ENCODE peak calls at places on chromosomes 2 and 18, in nine cellular contexts. One of them, this sample, is unnamed.

GRCh38 chr18:76658627-76659026 is 163.6 kb upstream of the ZNF516 start:
- DNase-seq in epithelial cell of esophagus: no peak
- DNase-seq in neural crest cell: peak
- DNase-seq in A549: no peak
- DNase-seq in Panc1: no peak
- DNase-seq in dorsolateral prefrontal cortex: no peak
- DNase-seq in AG10803: no peak
- DNase-seq in colonic mucosa: no peak
- DNase-seq in stomach: no peak
- DNase-seq in this sample: peak

GRCh38 chr2:11409184-11409959 is 56.6 kb downstream of the E2F6 start:
- DNase-seq in stomach: no peak
- DNase-seq in epithelial cell of esophagus: no peak
- DNase-seq in Panc1: no peak
- DNase-seq in neural crest cell: no peak
- DNase-seq in dorsolateral prefrontal cortex: no peak
- DNase-seq in A549: no peak
- DNase-seq in colonic mucosa: no peak
- DNase-seq in AG10803: no peak
- DNase-seq in this sample: no peak

GRCh38 chr2:187453078-187453641 is 5.1 kb upstream of the CALCRL start:
- DNase-seq in stomach: no peak
- DNase-seq in Panc1: peak
- DNase-seq in colonic mucosa: no peak
- DNase-seq in dorsolateral prefrontal cortex: no peak
- DNase-seq in neural crest cell: no peak
- DNase-seq in epithelial cell of esophagus: peak
- DNase-seq in A549: peak
- DNase-seq in AG10803: peak
- DNase-seq in this sample: peak

GRCh38 chr2:111138834-111139233 is 18.1 kb downstream of the BCL2L11 start:
- DNase-seq in AG10803: no peak
- DNase-seq in epithelial cell of esophagus: no peak
- DNase-seq in Panc1: no peak
- DNase-seq in dorsolateral prefrontal cortex: no peak
- DNase-seq in stomach: no peak
- DNase-seq in A549: no peak
- DNase-seq in colonic mucosa: no peak
- DNase-seq in neural crest cell: no peak
- DNase-seq in this sample: no peak

GRCh38 chr2:147275943-147276342 is 568.9 kb upstream of the ACVR2A start:
- DNase-seq in colonic mucosa: no peak
- DNase-seq in A549: no peak
- DNase-seq in AG10803: no peak
- DNase-seq in stomach: no peak
- DNase-seq in neural crest cell: no peak
- DNase-seq in dorsolateral prefrontal cortex: no peak
- DNase-seq in epithelial cell of esophagus: peak
- DNase-seq in Panc1: no peak
- DNase-seq in this sample: no peak

GRCh38 chr2:152425765-152426710 is 91.1 kb downstream of the FMNL2 start:
- DNase-seq in AG10803: peak
- DNase-seq in stomach: no peak
- DNase-seq in A549: peak
- DNase-seq in epithelial cell of esophagus: peak
- DNase-seq in neural crest cell: no peak
- DNase-seq in Panc1: no peak
- DNase-seq in colonic mucosa: no peak
- DNase-seq in dorsolateral prefrontal cortex: no peak
- DNase-seq in this sample: no peak

GRCh38 chr2:73916666-73917065 is 10.0 kb upstream of the DGUOK start:
- DNase-seq in stomach: no peak
- DNase-seq in Panc1: no peak
- DNase-seq in AG10803: no peak
- DNase-seq in colonic mucosa: no peak
- DNase-seq in dorsolateral prefrontal cortex: no peak
- DNase-seq in neural crest cell: no peak
- DNase-seq in epithelial cell of esophagus: no peak
- DNase-seq in A549: no peak
- DNase-seq in this sample: no peak

GRCh38 chr2:67289921-67290371 is 107.2 kb upstream of the ETAA1 start:
- DNase-seq in A549: peak
- DNase-seq in stomach: no peak
- DNase-seq in Panc1: no peak
- DNase-seq in epithelial cell of esophagus: peak
- DNase-seq in dorsolateral prefrontal cortex: no peak
- DNase-seq in neural crest cell: no peak
- DNase-seq in AG10803: peak
- DNase-seq in colonic mucosa: no peak
- DNase-seq in this sample: no peak

GRCh38 chr2:108067820-108068405 is 81.6 kb downstream of the SLC5A7 start:
- DNase-seq in stomach: no peak
- DNase-seq in epithelial cell of esophagus: no peak
- DNase-seq in colonic mucosa: no peak
- DNase-seq in dorsolateral prefrontal cortex: no peak
- DNase-seq in Panc1: no peak
- DNase-seq in AG10803: no peak
- DNase-seq in neural crest cell: no peak
- DNase-seq in A549: no peak
- DNase-seq in this sample: no peak

GRCh38 chr2:108074945-108075344 is 88.6 kb downstream of the SLC5A7 start:
- DNase-seq in colonic mucosa: no peak
- DNase-seq in A549: no peak
- DNase-seq in Panc1: no peak
- DNase-seq in dorsolateral prefrontal cortex: no peak
- DNase-seq in stomach: no peak
- DNase-seq in epithelial cell of esophagus: no peak
- DNase-seq in neural crest cell: no peak
- DNase-seq in AG10803: no peak
- DNase-seq in this sample: no peak

GRCh38 chr2:108073425-108074072 is 87.2 kb downstream of the SLC5A7 start:
- DNase-seq in A549: no peak
- DNase-seq in epithelial cell of esophagus: no peak
- DNase-seq in stomach: no peak
- DNase-seq in dorsolateral prefrontal cortex: no peak
- DNase-seq in neural crest cell: no peak
- DNase-seq in AG10803: no peak
- DNase-seq in colonic mucosa: no peak
- DNase-seq in Panc1: no peak
- DNase-seq in this sample: no peak

GRCh38 chr2:108074150-108074549 is 87.8 kb downstream of the SLC5A7 start:
- DNase-seq in neural crest cell: no peak
- DNase-seq in colonic mucosa: no peak
- DNase-seq in stomach: no peak
- DNase-seq in AG10803: no peak
- DNase-seq in epithelial cell of esophagus: no peak
- DNase-seq in Panc1: no peak
- DNase-seq in dorsolateral prefrontal cortex: no peak
- DNase-seq in A549: no peak
- DNase-seq in this sample: no peak

GRCh38 chr2:108069515-108070310 is 83.4 kb downstream of the SLC5A7 start:
- DNase-seq in A549: peak
- DNase-seq in AG10803: no peak
- DNase-seq in stomach: no peak
- DNase-seq in Panc1: no peak
- DNase-seq in colonic mucosa: no peak
- DNase-seq in dorsolateral prefrontal cortex: no peak
- DNase-seq in neural crest cell: no peak
- DNase-seq in epithelial cell of esophagus: no peak
- DNase-seq in this sample: no peak
- TF ChIP-seq CTCF in A549: no peak
- TF ChIP-seq CTCF in AG10803: no peak
- TF ChIP-seq CTCF in stomach: no peak
- TF ChIP-seq CTCF in Panc1: peak
- TF ChIP-seq CTCF in colonic mucosa: no peak
- TF ChIP-seq CTCF in dorsolateral prefrontal cortex: no peak
- TF ChIP-seq CTCF in neural crest cell: peak
- TF ChIP-seq CTCF in epithelial cell of esophagus: peak
- TF ChIP-seq CTCF in this sample: no peak

GRCh38 chr2:708667-709066 is 31.5 kb upstream of the TMEM18 start:
- DNase-seq in dorsolateral prefrontal cortex: peak
- DNase-seq in stomach: no peak
- DNase-seq in colonic mucosa: no peak
- DNase-seq in Panc1: no peak
- DNase-seq in AG10803: no peak
- DNase-seq in neural crest cell: no peak
- DNase-seq in A549: no peak
- DNase-seq in epithelial cell of esophagus: no peak
- DNase-seq in this sample: no peak

GRCh38 chr2:714005-714741 is 37.0 kb upstream of the TMEM18 start:
- DNase-seq in A549: peak
- DNase-seq in Panc1: peak
- DNase-seq in neural crest cell: peak
- DNase-seq in stomach: peak
- DNase-seq in colonic mucosa: peak
- DNase-seq in AG10803: peak
- DNase-seq in dorsolateral prefrontal cortex: peak
- DNase-seq in epithelial cell of esophagus: peak
- DNase-seq in this sample: peak

GRCh38 chr2:705971-706511 is 28.8 kb upstream of the TMEM18 start:
- DNase-seq in stomach: no peak
- DNase-seq in AG10803: no peak
- DNase-seq in epithelial cell of esophagus: no peak
- DNase-seq in neural crest cell: no peak
- DNase-seq in Panc1: no peak
- DNase-seq in dorsolateral prefrontal cortex: no peak
- DNase-seq in A549: no peak
- DNase-seq in colonic mucosa: no peak
- DNase-seq in this sample: peak

GRCh38 chr2:710867-711266 is 33.7 kb upstream of the TMEM18 start:
- DNase-seq in dorsolateral prefrontal cortex: no peak
- DNase-seq in epithelial cell of esophagus: no peak
- DNase-seq in Panc1: no peak
- DNase-seq in neural crest cell: no peak
- DNase-seq in stomach: no peak
- DNase-seq in colonic mucosa: no peak
- DNase-seq in AG10803: no peak
- DNase-seq in A549: no peak
- DNase-seq in this sample: no peak

GRCh38 chr2:709138-709779 is 32.1 kb upstream of the TMEM18 start:
- DNase-seq in Panc1: no peak
- DNase-seq in neural crest cell: no peak
- DNase-seq in epithelial cell of esophagus: no peak
- DNase-seq in A549: no peak
- DNase-seq in AG10803: no peak
- DNase-seq in colonic mucosa: no peak
- DNase-seq in dorsolateral prefrontal cortex: peak
- DNase-seq in stomach: no peak
- DNase-seq in this sample: no peak
- TF ChIP-seq CTCF in Panc1: no peak
- TF ChIP-seq CTCF in neural crest cell: no peak
- TF ChIP-seq CTCF in epithelial cell of esophagus: no peak
- TF ChIP-seq CTCF in A549: no peak
- TF ChIP-seq CTCF in AG10803: no peak
- TF ChIP-seq CTCF in colonic mucosa: no peak
- TF ChIP-seq CTCF in dorsolateral prefrontal cortex: no peak
- TF ChIP-seq CTCF in stomach: no peak
- TF ChIP-seq CTCF in this sample: no peak

GRCh38 chr2:185108588-185108987 is 510.3 kb downstream of the ZNF804A start:
- DNase-seq in dorsolateral prefrontal cortex: no peak
- DNase-seq in colonic mucosa: no peak
- DNase-seq in epithelial cell of esophagus: no peak
- DNase-seq in Panc1: no peak
- DNase-seq in stomach: no peak
- DNase-seq in A549: no peak
- DNase-seq in neural crest cell: no peak
- DNase-seq in AG10803: no peak
- DNase-seq in this sample: no peak
- TF ChIP-seq CTCF in dorsolateral prefrontal cortex: no peak
- TF ChIP-seq CTCF in colonic mucosa: no peak
- TF ChIP-seq CTCF in epithelial cell of esophagus: no peak
- TF ChIP-seq CTCF in Panc1: no peak
- TF ChIP-seq CTCF in stomach: no peak
- TF ChIP-seq CTCF in A549: no peak
- TF ChIP-seq CTCF in neural crest cell: no peak
- TF ChIP-seq CTCF in AG10803: no peak
- TF ChIP-seq CTCF in this sample: no peak

GRCh38 chr2:196242131-196242620 is 70.8 kb upstream of the STK17B start:
- DNase-seq in A549: no peak
- DNase-seq in AG10803: no peak
- DNase-seq in epithelial cell of esophagus: peak
- DNase-seq in Panc1: no peak
- DNase-seq in colonic mucosa: no peak
- DNase-seq in dorsolateral prefrontal cortex: no peak
- DNase-seq in neural crest cell: no peak
- DNase-seq in stomach: no peak
- DNase-seq in this sample: peak

GRCh38 chr2:196244516-196244915 is 73.1 kb upstream of the STK17B start:
- DNase-seq in colonic mucosa: no peak
- DNase-seq in AG10803: peak
- DNase-seq in neural crest cell: no peak
- DNase-seq in epithelial cell of esophagus: no peak
- DNase-seq in A549: no peak
- DNase-seq in dorsolateral prefrontal cortex: no peak
- DNase-seq in Panc1: no peak
- DNase-seq in stomach: no peak
- DNase-seq in this sample: no peak

GRCh38 chr2:196241175-196241574 is 69.8 kb upstream of the STK17B start:
- DNase-seq in dorsolateral prefrontal cortex: no peak
- DNase-seq in neural crest cell: no peak
- DNase-seq in A549: no peak
- DNase-seq in epithelial cell of esophagus: no peak
- DNase-seq in Panc1: no peak
- DNase-seq in stomach: no peak
- DNase-seq in AG10803: no peak
- DNase-seq in colonic mucosa: no peak
- DNase-seq in this sample: no peak

GRCh38 chr2:196238836-196239380 is 67.5 kb upstream of the STK17B start:
- DNase-seq in neural crest cell: no peak
- DNase-seq in epithelial cell of esophagus: no peak
- DNase-seq in AG10803: peak
- DNase-seq in colonic mucosa: no peak
- DNase-seq in dorsolateral prefrontal cortex: no peak
- DNase-seq in stomach: no peak
- DNase-seq in Panc1: no peak
- DNase-seq in A549: no peak
- DNase-seq in this sample: no peak

DNA sequence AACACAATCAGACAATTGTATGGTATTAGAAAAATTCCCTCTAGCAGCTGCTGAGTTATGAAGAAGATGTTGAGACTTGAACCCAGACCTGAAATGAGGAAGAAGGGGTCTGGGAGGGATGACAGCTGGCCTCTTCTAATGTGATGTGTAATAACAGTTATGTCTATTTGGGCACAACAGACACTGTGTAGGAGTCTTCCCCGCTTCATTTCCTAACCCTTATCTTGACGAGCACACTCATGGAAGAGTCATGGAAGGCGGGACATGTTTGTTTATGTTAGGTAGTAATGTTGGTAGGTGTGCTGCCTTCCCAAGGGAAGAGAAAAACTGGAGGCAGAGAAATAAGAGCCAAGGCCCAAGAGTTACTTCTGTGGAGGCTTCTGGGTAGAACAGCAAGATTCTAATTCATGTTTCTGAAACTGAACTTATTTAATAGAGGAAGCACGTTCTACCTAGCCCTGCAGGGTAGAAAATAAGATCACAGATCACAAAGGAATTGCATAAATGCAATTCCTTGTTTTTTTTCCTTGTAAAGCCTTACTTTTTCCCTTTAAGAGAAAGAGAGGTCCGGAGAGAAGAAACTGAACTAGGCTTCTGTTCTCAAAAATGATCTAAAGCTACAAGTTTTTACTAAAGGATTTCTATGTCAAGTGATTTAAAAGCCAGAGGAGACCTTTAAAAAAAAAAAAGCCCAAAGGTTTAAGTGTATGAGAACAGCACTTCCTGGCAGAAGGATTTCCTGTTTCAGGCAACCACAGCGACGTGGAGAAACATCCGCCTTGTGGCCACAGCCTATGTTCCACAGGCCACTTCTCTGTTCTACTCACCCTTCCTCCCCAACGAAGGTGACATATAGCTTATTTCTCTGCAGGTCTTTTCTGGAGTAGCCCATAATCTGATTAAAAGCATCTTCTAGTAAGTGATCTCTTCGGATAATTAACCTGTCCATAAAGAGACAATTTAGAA is 68.5 kb upstream of the STK17B start:
- DNase-seq in stomach: peak
- DNase-seq in Panc1: no peak
- DNase-seq in epithelial cell of esophagus: peak
- DNase-seq in AG10803: peak
- DNase-seq in A549: no peak
- DNase-seq in neural crest cell: no peak
- DNase-seq in dorsolateral prefrontal cortex: no peak
- DNase-seq in colonic mucosa: peak
- DNase-seq in this sample: peak
- TF ChIP-seq CTCF in stomach: no peak
- TF ChIP-seq CTCF in Panc1: no peak
- TF ChIP-seq CTCF in epithelial cell of esophagus: peak
- TF ChIP-seq CTCF in AG10803: no peak
- TF ChIP-seq CTCF in A549: no peak
- TF ChIP-seq CTCF in neural crest cell: no peak
- TF ChIP-seq CTCF in dorsolateral prefrontal cortex: no peak
- TF ChIP-seq CTCF in colonic mucosa: no peak
- TF ChIP-seq CTCF in this sample: peak